ENCODE peak calls at places on chromosomes 11 and 22, in ten cellular contexts. W is SJSA1; R is endothelial cell of umbilical vein; X is gastrocnemius medialis; K is sigmoid colon; J is CD8-positive, alpha-beta T cell; F is CD8-positive, alpha-beta memory T cell; I is CD4-positive, alpha-beta memory T cell; G is BE2C; D is neuronal stem cell. L is an unnamed sample.

GRCh38 chr11:83292709-83293435 is 6.7 kb upstream of the CCDC90B start:
- DNase-seq in R (peak; percentile 46), D (peak; percentile 58), W (peak; percentile 41), F (no peak), J (no peak), X (no peak), K (no peak), I (peak; percentile 27), G (peak; percentile 52), L (peak; percentile 74)

GRCh38 chr22:37427128-37427710 is at the start of gene ELFN2:
- DNase-seq in J (no peak), G (no peak), X (no peak), I (no peak), W (no peak), R (peak; percentile 20), K (no peak), F (no peak), D (no peak), L (no peak)

GRCh38 chr11:121687961-121688566 is 235.3 kb upstream of the SORL1-AS1 start:
- DNase-seq in G (no peak), D (no peak), X (no peak), R (no peak), J (no peak), W (no peak), I (no peak), K (peak; percentile 64), F (no peak), L (no peak)

GRCh38 chr11:111512296-111513239 is at the start of gene BTG4:
- DNase-seq in D (no peak), W (no peak), R (no peak), F (no peak), J (peak; percentile 21), G (peak; percentile 23), I (no peak), K (peak; percentile 51), X (no peak), L (no peak)

GRCh38 chr11:12975149-12975548 is 34.0 kb upstream of the RASSF10 start:
- DNase-seq in I (no peak), X (no peak), J (no peak), K (no peak), F (no peak), G (no peak), D (no peak), R (no peak), W (no peak), L (no peak)

GRCh38 chr11:83002047-83002446 is 69.7 kb downstream of the RAB30 start:
- DNase-seq in X (peak; percentile 59), R (no peak), D (no peak), G (no peak), J (peak; percentile 47), I (no peak), K (no peak), F (no peak), W (no peak), L (no peak)

GRCh38 chr11:83200035-83200434 is 6.5 kb downstream of the ANKRD42 start:
- DNase-seq in J (no peak), R (no peak), D (no peak), X (no peak), I (no peak), G (no peak), W (no peak), F (no peak), K (no peak), L (no peak)

GRCh38 chr22:45832180-45832579 is 144.8 kb downstream of the WNT7B start:
- DNase-seq in F (no peak), X (no peak), R (no peak), D (no peak), W (no peak), G (no peak), J (no peak), K (no peak), I (no peak), L (no peak)

GRCh38 chr11:119734788-119735187 is 5.8 kb upstream of the NECTIN1 start:
- DNase-seq in F (no peak), R (peak; percentile 30), K (no peak), X (no peak), D (no peak), J (no peak), W (no peak), G (no peak), I (no peak), L (no peak)

GRCh38 chr11:111521132-111521531 is 6.6 kb downstream of the HOATZ start:
- DNase-seq in F (no peak), R (no peak), K (no peak), I (no peak), J (no peak), W (no peak), X (no peak), G (no peak), D (no peak), L (no peak)

GRCh38 chr11:102220728-102221467 is 96.4 kb upstream of the BIRC3 start:
- DNase-seq in R (peak; percentile 6), F (no peak), K (no peak), I (no peak), D (no peak), J (no peak), W (no peak), X (no peak), G (no peak), L (no peak)

GRCh38 chr11:94784884-94785283 is 16.7 kb downstream of the AMOTL1 start:
- DNase-seq in X (no peak), K (no peak), R (no peak), I (no peak), J (no peak), F (no peak), D (no peak), W (no peak), G (no peak), L (no peak)

GRCh38 chr22:35746248-35746647 is 28.6 kb downstream of the APOL5 start:
- DNase-seq in K (no peak), G (peak; percentile 53), I (no peak), J (no peak), W (no peak), D (no peak), F (no peak), R (no peak), X (no peak), L (no peak)
- H3K4me1 ChIP-seq in K (peaks cover 19% of the 10 kb centered on the region), G (peaks cover 41% of the 10 kb centered on the region), I (no peaks in the 10 kb centered on the region), J (no peaks in the 10 kb centered on the region), W (peaks cover 67% of the 10 kb centered on the region), D (no peaks in the 10 kb centered on the region), F (no peaks in the 10 kb centered on the region), R (peaks cover 19% of the 10 kb centered on the region), X (peaks cover 66% of the 10 kb centered on the region), L (peaks cover 8% of the 10 kb centered on the region)

DNA sequence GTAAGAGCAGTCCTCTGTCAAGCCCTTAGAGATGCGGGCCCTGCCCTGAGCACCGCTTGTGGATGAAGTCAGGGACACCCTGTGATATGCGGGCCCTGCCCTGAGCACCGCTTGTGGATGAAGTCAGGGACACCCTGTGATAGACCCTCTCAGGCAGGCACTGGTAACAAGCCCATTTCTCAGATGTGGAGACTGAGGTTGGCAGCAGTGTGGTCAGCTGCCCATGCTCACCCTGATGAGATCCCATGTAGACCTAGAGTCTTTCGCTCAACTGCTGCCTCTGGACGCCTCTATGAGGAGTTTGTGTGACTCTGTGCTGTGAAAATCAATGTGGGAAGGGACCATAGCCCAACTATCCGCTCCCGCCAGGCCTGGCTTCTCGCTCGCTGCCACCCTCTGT is 58.8 kb upstream of the FADD start:
- DNase-seq in X (no peak), I (no peak), R (no peak), K (no peak), D (no peak), F (no peak), J (no peak), W (no peak), G (no peak), L (no peak)
- H3K36me3 ChIP-seq in X (no peaks in the 10 kb centered on the region), I (no peaks in the 10 kb centered on the region), R (no peaks in the 10 kb centered on the region), K (no peaks in the 10 kb centered on the region), D (no peaks in the 10 kb centered on the region), F (no peaks in the 10 kb centered on the region), J (no peaks in the 10 kb centered on the region), W (no peaks in the 10 kb centered on the region), G (no peaks in the 10 kb centered on the region), L (no peaks in the 10 kb centered on the region)

GRCh38 chr11:44944181-44944852 is 6.4 kb downstream of the TP53I11 start:
- DNase-seq in R (no peak), D (no peak), X (no peak), I (no peak), W (no peak), K (no peak), F (no peak), J (no peak), G (no peak), L (no peak)
- H3K4me1 ChIP-seq in R (peaks cover 3% of the 10 kb centered on the region), D (peaks cover 5% of the 10 kb centered on the region), X (peaks cover 19% of the 10 kb centered on the region), I (peaks cover 11% of the 10 kb centered on the region), W (peaks cover 7% of the 10 kb centered on the region), K (peaks cover 3% of the 10 kb centered on the region), F (peaks cover 9% of the 10 kb centered on the region), J (no peaks in the 10 kb centered on the region), G (no peaks in the 10 kb centered on the region), L (no peaks in the 10 kb centered on the region)

GRCh38 chr11:90192869-90193582 is 29.8 kb downstream of the CHORDC1 start:
- DNase-seq in D (no peak), I (no peak), R (no peak), W (no peak), K (no peak), J (no peak), F (no peak), X (no peak), G (no peak), L (no peak)
- H3K36me3 ChIP-seq in D (peaks cover 2% of the 10 kb centered on the region), I (no peaks in the 10 kb centered on the region), R (no peaks in the 10 kb centered on the region), W (no peaks in the 10 kb centered on the region), K (no peaks in the 10 kb centered on the region), J (no peaks in the 10 kb centered on the region), F (no peaks in the 10 kb centered on the region), X (peaks cover 4% of the 10 kb centered on the region), G (peaks cover 45% of the 10 kb centered on the region), L (peaks cover 12% of the 10 kb centered on the region)

GRCh38 chr11:48041877-48042698 is 61.7 kb downstream of the PTPRJ start:
- DNase-seq in I (no peak), W (no peak), K (no peak), X (no peak), G (no peak), D (no peak), J (no peak), R (no peak), F (no peak), L (no peak)
- H3K4me1 ChIP-seq in I (peaks cover 45% of the 10 kb centered on the region), W (peaks cover 2% of the 10 kb centered on the region), K (no peaks in the 10 kb centered on the region), X (peaks cover 21% of the 10 kb centered on the region), G (no peaks in the 10 kb centered on the region), D (peaks cover 3% of the 10 kb centered on the region), J (peaks cover 19% of the 10 kb centered on the region), R (no peaks in the 10 kb centered on the region), F (peaks cover 48% of the 10 kb centered on the region), L (no peaks in the 10 kb centered on the region)

GRCh38 chr11:70405679-70406395 is 7.5 kb downstream of the CTTN start:
- DNase-seq in X (no peak), W (no peak), R (no peak), F (no peak), K (no peak), J (no peak), I (no peak), D (no peak), G (no peak), L (no peak)
- H3K36me3 ChIP-seq in X (peaks cover 46% of the 10 kb centered on the region), W (peaks cover 91% of the 10 kb centered on the region), R (peaks cover 35% of the 10 kb centered on the region), F (no peaks in the 10 kb centered on the region), K (peaks cover 41% of the 10 kb centered on the region), J (no peaks in the 10 kb centered on the region), I (no peaks in the 10 kb centered on the region), D (peaks cover 35% of the 10 kb centered on the region), G (peaks cover 36% of the 10 kb centered on the region), L (peaks cover 60% of the 10 kb centered on the region)

GRCh38 chr22:24146190-24146616 is 35.1 kb upstream of the SUSD2 start:
- DNase-seq in W (no peak), I (no peak), J (peak; percentile 43), K (peak; percentile 83), F (no peak), G (no peak), D (no peak), X (peak; percentile 75), R (no peak), L (no peak)
- H3K4me1 ChIP-seq in W (peaks cover 60% of the 10 kb centered on the region), I (peaks cover 70% of the 10 kb centered on the region), J (peaks cover 93% of the 10 kb centered on the region), K (peaks cover 80% of the 10 kb centered on the region), F (peaks cover 69% of the 10 kb centered on the region), G (peaks cover 13% of the 10 kb centered on the region), D (peaks cover 21% of the 10 kb centered on the region), X (peaks cover 36% of the 10 kb centered on the region), R (peaks cover 15% of the 10 kb centered on the region), L (no peaks in the 10 kb centered on the region)

GRCh38 chr22:23256138-23256932 is 76.0 kb downstream of the BCR start:
- DNase-seq in K (no peak), G (no peak), R (no peak), D (no peak), W (no peak), J (no peak), F (no peak), X (no peak), I (no peak), L (no peak)
- H3K36me3 ChIP-seq in K (no peaks in the 10 kb centered on the region), G (no peaks in the 10 kb centered on the region), R (peaks cover 10% of the 10 kb centered on the region), D (peaks cover 31% of the 10 kb centered on the region), W (peaks cover 64% of the 10 kb centered on the region), J (peaks cover 26% of the 10 kb centered on the region), F (peaks cover 8% of the 10 kb centered on the region), X (no peaks in the 10 kb centered on the region), I (peaks cover 35% of the 10 kb centered on the region), L (no peaks in the 10 kb centered on the region)

L was measured in HAP-1.